ENCODE peak calls at places on chromosomes 12 and 14, in four cellular contexts. Y is left ventricle myocardium inferior, Q is RWPE2, U is neural progenitor cell. L is an unnamed sample.
A peak's percentile ranks its signal among the peaks of the same experiment; 100 is the strongest.

GRCh38 chr12:97275261-97276197 is 187.1 kb upstream of the RMST start:
- DNase-seq in U (peak; percentile 95), Y (no peak), Q (no peak), L (peak; percentile 66)

GRCh38 chr12:124774462-124775167 is 89.0 kb downstream of the SCARB1 start:
- DNase-seq in Y (no peak), U (no peak), Q (no peak), L (no peak)

GRCh38 chr14:75751291-75751690 is 90.2 kb downstream of the TTLL5 start:
- DNase-seq in Q (no peak), Y (no peak), U (no peak), L (no peak)

GRCh38 chr12:6180300-6181051 is 19.7 kb upstream of the CD9 start:
- DNase-seq in U (no peak), Y (peak; percentile 57), Q (no peak), L (no peak)

GRCh38 chr12:88870000-88870737 is 289.9 kb upstream of the KITLG start:
- DNase-seq in U (no peak), Y (no peak), Q (no peak), L (no peak)

GRCh38 chr14:103056322-103057027 is 874 bp downstream of the CDC42BPB start:
- DNase-seq in Y (peak; percentile 84), U (peak; percentile 78), Q (peak; percentile 87), L (peak; percentile 77)

GRCh38 chr14:22039938-22040780 is 366.5 kb upstream of the OR4E1 start:
- DNase-seq in Y (no peak), U (no peak), Q (no peak), L (no peak)

GRCh38 chr14:90193925-90194324 is 62.4 kb upstream of the PSMC1 start:
- DNase-seq in U (peak; percentile 31), Y (no peak), Q (no peak), L (peak; percentile 11)

GRCh38 chr12:108995370-108995992 is 25.4 kb downstream of the SVOP start:
- DNase-seq in Y (no peak), Q (no peak), U (no peak), L (no peak)

GRCh38 chr14:99354166-99354875 is 82.3 kb upstream of the BCL11B start:
- DNase-seq in U (no peak), Q (no peak), Y (no peak), L (no peak)

GRCh38 chr14:61569783-61570182 is 125.5 kb upstream of the HIF1A start:
- DNase-seq in Y (peak; percentile 55), Q (peak; percentile 91), U (no peak), L (no peak)

GRCh38 chr14:50139192-50139591 is 22.8 kb upstream of the VCPKMT start:
- DNase-seq in Q (no peak), U (no peak), Y (no peak), L (no peak)

GRCh38 chr12:1836854-1837411 is 16.6 kb downstream of the LRTM2 start:
- DNase-seq in Q (peak; percentile 68), Y (no peak), U (peak; percentile 61), L (peak; percentile 63)

GRCh38 chr12:106281056-106281782 is 21.3 kb upstream of the TCP11L2 start:
- DNase-seq in Y (no peak), U (no peak), Q (no peak), L (no peak)

GRCh38 chr12:54420766-54421144 is 1.7 kb upstream of the ITGA5 start:
- DNase-seq in Q (no peak), Y (no peak), U (no peak), L (no peak)

GRCh38 chr12:123151679-123152454 is 977 bp upstream of the PITPNM2 start:
- DNase-seq in Q (no peak), Y (no peak), U (peak; percentile 26), L (peak; percentile 12)

GRCh38 chr14:87430810-87431209 is 562.2 kb downstream of the GALC start:
- DNase-seq in Q (peak; percentile 67), Y (no peak), U (no peak), L (no peak)

DNA sequence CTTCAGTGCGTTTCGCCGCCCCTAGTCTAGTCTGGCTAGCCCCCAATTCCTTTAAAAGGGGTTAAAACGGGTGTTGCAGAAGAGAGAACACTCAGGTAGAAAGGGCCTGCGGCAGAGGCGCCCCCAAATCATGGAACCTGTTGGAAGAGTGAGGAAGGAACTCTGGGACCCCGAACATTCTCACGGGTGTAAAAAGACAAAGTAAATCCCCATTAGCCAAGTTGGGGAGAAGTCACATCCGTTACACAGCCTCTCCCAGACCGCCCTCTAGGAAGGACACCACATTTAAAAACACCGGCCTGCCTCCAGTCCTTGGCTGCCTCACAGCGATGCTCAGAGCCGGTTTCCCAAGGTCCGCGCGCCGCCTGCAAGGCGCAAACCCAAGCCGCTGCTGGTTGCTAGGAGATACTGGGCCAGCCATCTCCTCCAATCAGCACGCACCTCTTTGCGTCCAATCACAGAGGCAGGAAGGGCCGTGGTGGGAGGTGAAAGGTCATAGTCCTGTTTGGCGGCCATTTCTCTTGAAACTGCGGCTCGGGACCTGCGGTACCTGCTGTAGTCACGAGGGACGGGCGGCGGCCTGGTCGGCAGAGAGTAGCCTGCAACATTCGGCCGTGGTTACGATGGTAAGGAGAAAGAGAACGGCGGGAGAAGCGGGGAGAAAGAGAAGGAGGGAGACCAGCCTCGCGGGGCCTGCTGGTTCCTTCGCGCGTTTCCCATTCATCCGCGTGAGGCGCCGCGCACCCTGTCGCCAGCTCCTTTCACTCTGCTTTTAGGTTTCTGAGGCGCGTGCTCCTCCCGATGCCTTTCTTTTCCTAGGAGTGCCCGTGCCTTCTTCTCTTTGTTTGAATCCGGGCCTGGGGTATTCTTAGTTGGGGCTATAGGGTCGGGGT is at the start of gene SNRPF:
- DNase-seq in Q (peak; percentile 93), Y (peak; percentile 92), U (peak; percentile 98), L (peak; percentile 91)
- TF ChIP-seq CTCF in Q (no peak), Y (peak; percentile 31), U (peak; percentile 13), L (no peak)

DNA sequence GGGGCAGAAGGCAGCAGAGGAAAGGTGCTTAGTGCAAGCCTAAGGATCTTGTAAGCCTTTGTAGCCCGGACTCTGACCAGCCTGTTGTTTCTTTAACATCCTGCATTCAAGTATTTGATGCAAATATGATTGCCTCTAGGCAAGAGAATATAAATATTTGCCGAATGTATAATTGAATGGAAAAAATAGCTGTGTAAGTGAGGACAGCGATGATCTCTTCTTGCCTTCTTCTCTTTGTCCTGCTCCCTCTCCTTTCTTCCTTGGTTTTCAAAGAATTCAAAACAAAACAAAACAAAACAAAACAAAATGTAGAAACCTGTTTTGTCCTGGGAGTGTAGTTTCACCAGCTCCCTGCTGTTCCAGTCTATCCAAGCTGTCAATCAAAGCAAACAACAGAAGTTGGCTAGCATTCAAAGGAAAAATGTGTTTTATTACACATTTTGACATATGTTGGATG is 74.9 kb upstream of the CPM start:
- DNase-seq in Q (no peak), Y (no peak), U (peak; percentile 57), L (no peak)
- TF ChIP-seq CTCF in Q (no peak), Y (no peak), U (no peak), L (no peak)

GRCh38 chr12:110742718-110743570 is at the start of gene PPP1CC:
- DNase-seq in U (peak; percentile 99), Q (peak; percentile 85), Y (peak; percentile 94), L (peak; percentile 94)
- TF ChIP-seq CTCF in U (no peak), Q (no peak), Y (no peak), L (no peak)

GRCh38 chr14:56874375-56874774 is 64.1 kb upstream of the OTX2 start:
- DNase-seq in U (peak; percentile 73), Y (no peak), Q (no peak), L (peak; percentile 8)
- TF ChIP-seq CTCF in U (peak; percentile 70), Y (peak; percentile 16), Q (peak; percentile 45), L (peak; percentile 35)

L was measured in nephron progenitor cell.